ENCODE peak calls at places on chromosome 21, in six cellular contexts. X, N, C, F, M and A are unnamed samples.

GRCh38 chr21:21183092-21183491 is 184.9 kb downstream of the NCAM2 start:
- DNase-seq in X (no peak), N (no peak), C (no peak), F (no peak), M (no peak), A (no peak)

GRCh38 chr21:26784974-26785373 is 60.2 kb downstream of the ADAMTS1 start:
- DNase-seq in X (no peak), N (no peak), C (no peak), F (no peak), M (peak), A (no peak)

GRCh38 chr21:34129971-34130597 is 56.7 kb downstream of the MRPS6 start:
- DNase-seq in X (no peak), N (no peak), C (no peak), F (no peak), M (no peak), A (no peak)

GRCh38 chr21:14545906-14546480 is at the start of gene SAMSN1:
- DNase-seq in X (no peak), N (no peak), C (no peak), F (no peak), M (peak), A (peak)

GRCh38 chr21:18517905-18518566 is 114.5 kb upstream of the TMPRSS15 start:
- DNase-seq in X (no peak), N (no peak), C (no peak), F (no peak), M (no peak), A (no peak)

GRCh38 chr21:29299906-29300546 is 1.3 kb downstream of the BACH1 start:
- DNase-seq in X (no peak), N (peak), C (peak), F (no peak), M (peak), A (peak)

GRCh38 chr21:31865429-31865970 is 7.3 kb upstream of the HUNK start:
- DNase-seq in X (no peak), N (no peak), C (no peak), F (no peak), M (peak), A (no peak)

GRCh38 chr21:28212056-28212455 is 780.6 kb downstream of the LTN1 start:
- DNase-seq in X (no peak), N (no peak), C (no peak), F (no peak), M (no peak), A (no peak)

GRCh38 chr21:44263221-44263671 is 1.5 kb upstream of the DNMT3L start:
- DNase-seq in X (no peak), N (no peak), C (peak), F (no peak), M (no peak), A (no peak)

GRCh38 chr21:35048706-35049617 is at the start of gene RUNX1:
- DNase-seq in X (no peak), N (no peak), C (no peak), F (peak), M (peak), A (no peak)

GRCh38 chr21:35189077-35189863 is 140.2 kb upstream of the RUNX1 start:
- DNase-seq in X (no peak), N (no peak), C (peak), F (no peak), M (no peak), A (no peak)

GRCh38 chr21:18493420-18493819 is 89.8 kb upstream of the TMPRSS15 start:
- DNase-seq in X (no peak), N (no peak), C (no peak), F (no peak), M (no peak), A (no peak)

GRCh38 chr21:36257657-36258056 is 62.3 kb upstream of the MORC3 start:
- DNase-seq in X (no peak), N (no peak), C (no peak), F (no peak), M (no peak), A (no peak)
- TF ChIP-seq CTCF in X (no peak), N (no peak), C (no peak), F (no peak), M (no peak), A (no peak)

DNA sequence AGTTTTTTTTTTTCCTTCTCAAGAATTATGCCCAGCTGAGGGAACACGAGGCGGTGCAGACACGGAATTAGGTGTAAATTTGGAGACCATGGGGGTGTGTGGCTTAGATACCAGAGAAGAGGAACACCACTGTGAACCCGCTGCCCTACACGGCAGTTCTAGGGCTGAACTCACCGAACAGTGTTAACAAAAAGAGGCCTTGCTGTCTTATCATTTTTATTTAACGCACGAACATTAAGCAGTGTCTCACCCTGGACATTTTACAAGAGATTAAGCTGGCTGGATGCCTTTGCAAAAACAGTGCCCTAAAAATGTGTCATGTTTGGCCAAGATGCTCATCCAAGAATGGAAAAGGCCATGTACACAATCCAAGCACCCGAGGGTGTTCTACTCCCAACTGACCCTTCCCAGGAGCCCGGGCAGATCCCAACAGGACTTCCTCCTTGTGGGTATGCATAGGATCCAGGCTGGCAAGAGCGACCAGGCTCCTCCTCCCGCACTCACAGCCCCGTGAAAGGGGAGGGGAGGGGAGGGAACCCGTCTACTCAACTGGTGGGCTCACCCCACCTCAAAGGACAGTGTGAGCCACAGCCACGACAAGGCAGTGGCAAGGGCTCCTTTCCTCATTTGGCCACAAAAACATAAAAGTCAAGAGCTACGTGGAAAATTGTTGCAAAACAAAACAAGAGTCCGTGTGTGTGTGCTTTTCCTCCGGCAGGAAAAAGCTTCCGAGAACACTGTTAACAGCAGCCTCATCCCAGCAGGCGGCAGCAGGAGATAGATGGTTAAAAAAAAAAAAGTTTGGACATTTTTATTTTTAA is 20.3 kb downstream of the C2CD2 start:
- DNase-seq in X (no peak), N (no peak), C (no peak), F (no peak), M (no peak), A (no peak)
- TF ChIP-seq CTCF in X (no peak), N (no peak), C (no peak), F (no peak), M (no peak), A (no peak)

GRCh38 chr21:39021475-39021832 is 161.8 kb downstream of the PSMG1 start:
- DNase-seq in X (no peak), N (no peak), C (no peak), F (no peak), M (no peak), A (no peak)

GRCh38 chr21:39022035-39022900 is 161.0 kb downstream of the PSMG1 start:
- DNase-seq in X (no peak), N (no peak), C (no peak), F (no peak), M (no peak), A (no peak)

GRCh38 chr21:39025198-39025597 is 158.1 kb downstream of the PSMG1 start:
- DNase-seq in X (no peak), N (no peak), C (no peak), F (no peak), M (no peak), A (no peak)

GRCh38 chr21:39024538-39024937 is 158.7 kb downstream of the PSMG1 start:
- DNase-seq in X (no peak), N (no peak), C (no peak), F (no peak), M (no peak), A (no peak)

DNA sequence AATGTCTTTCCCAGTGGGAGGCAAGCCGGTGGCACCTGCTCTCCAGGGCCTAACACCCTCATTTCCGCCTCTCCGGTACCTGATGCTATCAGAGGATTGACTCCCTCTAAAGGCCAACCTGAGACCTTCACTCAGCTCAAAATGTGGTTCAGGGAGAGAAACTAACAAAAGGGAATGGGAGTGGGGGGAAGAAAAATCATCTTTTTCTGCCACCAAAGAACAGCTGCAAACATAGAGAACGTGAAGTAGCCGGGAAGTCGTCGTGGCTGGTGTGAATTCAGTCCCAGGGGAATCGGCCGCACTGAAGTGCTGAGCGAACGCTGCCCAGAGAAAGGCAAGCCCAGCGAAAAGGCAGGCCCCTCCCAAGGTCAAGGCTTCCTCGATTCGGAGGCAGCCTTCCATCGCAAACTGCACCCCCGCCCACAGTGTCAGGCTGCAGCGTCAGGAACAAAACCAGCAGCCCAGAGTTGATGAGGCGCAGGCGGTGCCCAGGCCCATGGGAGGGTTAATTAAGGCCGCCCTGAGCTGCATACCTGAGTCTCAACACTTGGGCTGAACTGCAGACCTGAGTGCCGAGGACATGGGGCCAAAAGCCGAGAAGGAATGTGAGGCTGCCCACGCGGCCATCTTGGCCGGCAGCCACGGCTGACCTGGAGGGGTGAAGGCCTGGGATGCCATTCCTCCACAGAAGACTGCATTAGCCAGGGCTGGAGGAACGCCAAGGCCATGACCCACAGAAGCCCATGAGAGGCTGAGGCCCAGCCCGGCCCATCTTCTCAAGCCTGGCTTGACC is 160.2 kb downstream of the PSMG1 start:
- DNase-seq in X (no peak), N (no peak), C (peak), F (no peak), M (peak), A (no peak)
- TF ChIP-seq CTCF in X (no peak), N (no peak), C (peak), F (no peak), M (peak), A (no peak)

DNA sequence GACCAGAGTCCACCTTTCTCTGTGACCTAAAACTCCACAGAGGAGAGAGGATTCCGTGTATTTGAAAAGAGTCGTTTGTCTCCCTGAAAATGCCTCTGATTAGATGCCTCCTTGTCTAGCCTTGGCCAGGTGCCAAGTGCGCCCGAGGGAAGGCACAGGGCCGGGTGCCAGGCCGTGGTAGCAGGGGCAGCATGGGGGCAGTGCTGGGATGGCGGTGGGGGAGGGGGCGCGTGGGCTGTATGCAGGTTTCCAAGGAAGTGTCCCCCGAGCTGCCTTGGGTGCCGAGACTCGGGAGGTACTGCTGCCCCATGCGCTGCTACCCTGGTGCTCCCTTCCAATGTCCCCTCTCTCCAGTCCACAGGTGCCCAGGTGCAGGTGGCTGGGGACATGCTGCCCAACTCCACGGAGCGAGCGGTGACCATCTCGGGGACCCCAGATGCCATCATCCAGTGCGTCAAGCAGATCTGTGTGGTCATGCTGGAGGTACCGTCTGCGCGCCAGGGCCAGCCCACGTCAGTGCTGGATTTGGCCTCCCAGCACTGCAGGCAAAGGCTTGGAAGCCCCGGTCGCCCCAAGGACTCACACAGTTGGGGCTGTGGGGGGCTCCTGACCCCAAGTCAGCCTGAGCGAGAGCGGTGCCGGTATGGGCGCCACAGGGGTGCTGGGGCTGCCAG is 70.9 kb upstream of the COL6A1 start:
- DNase-seq in X (no peak), N (no peak), C (no peak), F (no peak), M (no peak), A (peak)
- TF ChIP-seq CTCF in X (no peak), N (no peak), C (no peak), F (no peak), M (no peak), A (no peak)